ENCODE peak calls at places on chromosomes 6 and 20, in ten cellular contexts. A is NCI-H748 treated with DMSO at 0.1 percent for 48 hours; S is AG08395; B is ovary; P is CD8-positive, alpha-beta T cell; L is CD8-positive, alpha-beta memory T cell; Q is globus pallidus; N is NCI-H1105; U is Calu3; Y is stromal cell of bone marrow. M is an unnamed sample.

GRCh38 chr6:18823782-18824386 is 436.7 kb downstream of the RNF144B start:
- DNase-seq in U (peak), N (no peak), Y (peak), S (no peak), P (no peak), A (no peak), Q (no peak), B (no peak), L (no peak), M (no peak)

GRCh38 chr20:17036546-17036945 is 190.3 kb upstream of the PCSK2 start:
- DNase-seq in Q (no peak), L (no peak), Y (no peak), P (no peak), U (no peak), N (no peak), B (no peak), A (no peak), S (no peak), M (no peak)

GRCh38 chr20:53085720-53086119 is 113.6 kb downstream of the TSHZ2 start:
- DNase-seq in Q (no peak), N (no peak), B (no peak), A (no peak), Y (no peak), P (no peak), U (no peak), L (no peak), S (no peak), M (no peak)

GRCh38 chr6:34170341-34170740 is 24.5 kb upstream of the GRM4 start:
- DNase-seq in Q (no peak), P (no peak), B (no peak), N (no peak), L (no peak), A (no peak), Y (no peak), U (no peak), S (no peak), M (peak)

GRCh38 chr6:43669050-43669921 is 18.3 kb downstream of the MRPS18A start:
- DNase-seq in S (peak), P (no peak), Q (peak), B (peak), Y (peak), N (no peak), U (peak), L (no peak), A (no peak), M (no peak)

GRCh38 chr6:149867876-149868640 is 3.9 kb upstream of the LRP11 start:
- DNase-seq in P (no peak), N (no peak), B (no peak), Q (no peak), U (peak), L (no peak), Y (no peak), A (no peak), S (peak), M (no peak)

GRCh38 chr6:129659590-129660345 is 50.2 kb downstream of the ARHGAP18 start:
- DNase-seq in L (no peak), B (no peak), P (no peak), S (no peak), U (no peak), A (no peak), Y (no peak), Q (no peak), N (no peak), M (no peak)

GRCh38 chr20:6495907-6496306 is 271.6 kb upstream of the BMP2 start:
- DNase-seq in S (no peak), P (no peak), N (no peak), L (no peak), U (no peak), Q (no peak), A (no peak), B (no peak), Y (no peak), M (no peak)

GRCh38 chr6:158818580-158819212 is 472 bp downstream of the EZR start:
- DNase-seq in Q (peak), A (peak), S (peak), Y (no peak), P (peak), U (peak), B (peak), N (peak), L (peak), M (peak)

GRCh38 chr6:105993769-105994521 is 92.2 kb upstream of the PRDM1 start:
- DNase-seq in Y (no peak), P (no peak), S (peak), L (peak), A (no peak), B (peak), Q (peak), N (no peak), U (no peak), M (no peak)

GRCh38 chr6:135323202-135323668 is 142.1 kb downstream of the MYB start:
- DNase-seq in L (peak), Q (no peak), P (no peak), S (no peak), U (no peak), A (no peak), N (no peak), Y (no peak), B (no peak), M (no peak)

GRCh38 chr6:153989989-153990388 is 49.1 kb upstream of the OPRM1 start:
- DNase-seq in U (no peak), Q (no peak), N (no peak), S (no peak), B (no peak), P (no peak), Y (no peak), A (no peak), L (no peak), M (no peak)

GRCh38 chr6:43997342-43997677 is 129.9 kb downstream of the MRPL14 start:
- DNase-seq in U (no peak), Y (no peak), Q (no peak), L (no peak), A (no peak), S (no peak), B (no peak), N (no peak), P (no peak), M (no peak)

GRCh38 chr6:128532827-128533226 is 12.4 kb upstream of the PTPRK start:
- DNase-seq in L (no peak), Y (no peak), U (no peak), A (no peak), B (no peak), Q (no peak), P (no peak), S (peak), N (no peak), M (no peak)

GRCh38 chr6:5950448-5950847 is 56.3 kb downstream of the NRN1 start:
- DNase-seq in P (no peak), N (no peak), L (no peak), Q (no peak), B (no peak), Y (no peak), U (peak), A (no peak), S (peak), M (no peak)

GRCh38 chr6:116158641-116159040 is 32.7 kb upstream of the COL10A1 start:
- DNase-seq in U (no peak), N (no peak), Y (peak), A (no peak), P (no peak), Q (no peak), L (no peak), B (no peak), S (peak), M (no peak)

GRCh38 chr20:32470025-32470861 is 112.1 kb downstream of the ASXL1 start:
- DNase-seq in S (peak), U (peak), A (no peak), P (no peak), Y (no peak), L (no peak), Q (no peak), N (no peak), B (peak), M (no peak)

GRCh38 chr20:59123011-59123676 is 40.5 kb upstream of the ZNF831 start:
- DNase-seq in Y (no peak), A (no peak), Q (no peak), L (peak), P (peak), N (no peak), U (no peak), B (no peak), S (no peak), M (no peak)

GRCh38 chr6:46274502-46274901 is 103.7 kb upstream of the ENPP5 start:
- DNase-seq in L (no peak), A (no peak), B (no peak), N (no peak), U (no peak), P (no peak), S (no peak), Y (no peak), Q (no peak), M (no peak)

GRCh38 chr6:77397561-77397960 is 65.7 kb downstream of the HTR1B start:
- DNase-seq in Y (no peak), A (no peak), U (no peak), N (no peak), P (no peak), L (no peak), Q (no peak), B (no peak), S (no peak), M (no peak)

GRCh38 chr6:17086469-17086868 is 15.4 kb upstream of the STMND1 start:
- DNase-seq in Q (peak), L (peak), U (peak), N (peak), Y (peak), S (peak), B (no peak), A (peak), P (no peak), M (peak)

M was measured in left lobe of liver.